ENCODE peak calls at places on chromosome 18, in nine cellular contexts. H, Q, M, P, E, O, J, Y and B are unnamed samples.
A peak's percentile ranks its signal among the peaks of the same experiment; 100 is the strongest.

GRCh38 chr18:12657849-12658829 is at the start of gene SPIRE1:
- DNase-seq in H (peak; percentile 74), Q (peak; percentile 76), M (peak; percentile 79), P (peak; percentile 91), E (peak; percentile 78), O (peak; percentile 73), J (peak; percentile 66), Y (peak; percentile 75), B (no peak)

GRCh38 chr18:76391038-76391437 is 104.0 kb downstream of the ZNF516 start:
- DNase-seq in H (no peak), Q (no peak), M (no peak), P (no peak), E (no peak), O (no peak), J (no peak), Y (no peak), B (no peak)

GRCh38 chr18:48165104-48165866 is 234.8 kb upstream of the SMAD2 start:
- DNase-seq in H (no peak), Q (no peak), M (no peak), P (no peak), E (no peak), O (no peak), J (no peak), Y (no peak), B (no peak)

GRCh38 chr18:51049137-51049536 is 19.1 kb downstream of the SMAD4 start:
- DNase-seq in H (no peak), Q (no peak), M (no peak), P (no peak), E (no peak), O (no peak), J (no peak), Y (no peak), B (no peak)

GRCh38 chr18:49045585-49045984 is 94.8 kb upstream of the SMAD7 start:
- DNase-seq in H (no peak), Q (no peak), M (no peak), P (no peak), E (no peak), O (no peak), J (no peak), Y (no peak), B (no peak)

GRCh38 chr18:49431563-49431962 is 28.9 kb downstream of the DYM start:
- DNase-seq in H (peak; percentile 7), Q (no peak), M (no peak), P (no peak), E (no peak), O (no peak), J (no peak), Y (no peak), B (no peak)

GRCh38 chr18:36191286-36191685 is 4.0 kb downstream of the MOCOS start:
- DNase-seq in H (no peak), Q (no peak), M (no peak), P (no peak), E (no peak), O (no peak), J (no peak), Y (no peak), B (no peak)

GRCh38 chr18:12245793-12246135 is 8.4 kb upstream of the CIDEA start:
- DNase-seq in H (no peak), Q (no peak), M (no peak), P (no peak), E (no peak), O (no peak), J (no peak), Y (no peak), B (no peak)

GRCh38 chr18:32577561-32577960 is 106.9 kb upstream of the GAREM1 start:
- DNase-seq in H (no peak), Q (no peak), M (no peak), P (no peak), E (no peak), O (no peak), J (no peak), Y (no peak), B (no peak)

GRCh38 chr18:25295624-25296138 is 56.3 kb downstream of the ZNF521 start:
- DNase-seq in H (no peak), Q (no peak), M (no peak), P (no peak), E (no peak), O (no peak), J (no peak), Y (no peak), B (no peak)

GRCh38 chr18:49668583-49669290 is 106.9 kb downstream of the LIPG start:
- DNase-seq in H (no peak), Q (peak; percentile 89), M (no peak), P (peak; percentile 66), E (no peak), O (peak; percentile 72), J (no peak), Y (no peak), B (no peak)

GRCh38 chr18:79779700-79780190 is 18.0 kb upstream of the KCNG2 start:
- DNase-seq in H (no peak), Q (no peak), M (no peak), P (no peak), E (no peak), O (no peak), J (no peak), Y (no peak), B (no peak)

GRCh38 chr18:55142413-55142812 is 183.2 kb upstream of the CCDC68 start:
- DNase-seq in H (no peak), Q (no peak), M (peak; percentile 27), P (no peak), E (no peak), O (no peak), J (no peak), Y (no peak), B (no peak)

GRCh38 chr18:75635096-75635495 is 207.6 kb upstream of the SMIM21 start:
- DNase-seq in H (no peak), Q (no peak), M (no peak), P (no peak), E (no peak), O (no peak), J (peak; percentile 15), Y (no peak), B (no peak)

GRCh38 chr18:33918571-33918970 is 306.1 kb downstream of the NOL4 start:
- DNase-seq in H (no peak), Q (no peak), M (no peak), P (no peak), E (no peak), O (no peak), J (no peak), Y (no peak), B (no peak)

GRCh38 chr18:79529296-79529695 is 133.6 kb downstream of the NFATC1 start:
- DNase-seq in H (no peak), Q (no peak), M (no peak), P (peak; percentile 49), E (no peak), O (no peak), J (no peak), Y (no peak), B (no peak)

GRCh38 chr18:25033747-25034471 is 318.1 kb downstream of the ZNF521 start:
- DNase-seq in H (no peak), Q (no peak), M (no peak), P (no peak), E (no peak), O (no peak), J (no peak), Y (no peak), B (no peak)

GRCh38 chr18:58618822-58619553 is 9.9 kb downstream of the ALPK2 start:
- DNase-seq in H (no peak), Q (no peak), M (no peak), P (no peak), E (no peak), O (no peak), J (no peak), Y (no peak), B (no peak)

GRCh38 chr18:46469186-46469915 is 187.7 kb downstream of the LOXHD1 start:
- DNase-seq in H (no peak), Q (no peak), M (no peak), P (no peak), E (no peak), O (no peak), J (no peak), Y (no peak), B (no peak)

GRCh38 chr18:13934676-13935075 is 19.3 kb upstream of the MC2R start:
- DNase-seq in H (no peak), Q (no peak), M (no peak), P (no peak), E (no peak), O (no peak), J (no peak), Y (no peak), B (no peak)

GRCh38 chr18:34709104-34709503 is 994 bp upstream of the DTNA start:
- DNase-seq in H (no peak), Q (peak; percentile 81), M (peak; percentile 67), P (peak; percentile 56), E (no peak), O (no peak), J (no peak), Y (no peak), B (peak; percentile 90)

GRCh38 chr18:47594063-47594462 is 336.4 kb downstream of the SMAD2 start:
- DNase-seq in H (no peak), Q (no peak), M (no peak), P (no peak), E (no peak), O (no peak), J (no peak), Y (no peak), B (no peak)

GRCh38 chr18:63185979-63186378 is 133.6 kb downstream of the BCL2 start:
- DNase-seq in H (no peak), Q (no peak), M (no peak), P (no peak), E (no peak), O (no peak), J (no peak), Y (no peak), B (no peak)